ENCODE peak calls at places on chromosomes 6 and 20, in six cellular contexts. K is esophagus squamous epithelium, S is psoas muscle, F is hepatocyte, R is brain microvascular endothelial cell, I is astrocyte. B is an unnamed sample.

GRCh38 chr6:118893095-118893881 is 664 bp upstream of the ASF1A start:
- DNase-seq in S (peak; percentile 44), R (peak; percentile 66), K (no peak), I (peak; percentile 60), F (peak; percentile 70), B (peak; percentile 62)

GRCh38 chr6:47197672-47198640 is 111.7 kb downstream of the TNFRSF21 start:
- DNase-seq in R (no peak), S (no peak), F (no peak), K (no peak), I (no peak), B (no peak)

GRCh38 chr6:47278545-47278944 is 31.2 kb downstream of the TNFRSF21 start:
- DNase-seq in R (no peak), I (no peak), K (no peak), F (peak; percentile 40), S (no peak), B (no peak)

GRCh38 chr6:111730835-111731234 is 125.2 kb upstream of the TRAF3IP2 start:
- DNase-seq in F (no peak), S (no peak), I (no peak), K (no peak), R (no peak), B (no peak)

GRCh38 chr20:49877254-49877990 is 37.9 kb downstream of the SPATA2 start:
- DNase-seq in R (no peak), I (peak; percentile 17), F (no peak), S (no peak), K (no peak), B (no peak)

GRCh38 chr6:3849681-3850450 is 693 bp downstream of the FAM50B start:
- DNase-seq in R (no peak), S (peak; percentile 71), F (no peak), K (no peak), I (peak; percentile 12), B (no peak)

GRCh38 chr6:83193747-83194582 is 808 bp downstream of the RWDD2A start:
- DNase-seq in R (no peak), I (peak; percentile 16), S (peak; percentile 65), K (no peak), F (peak; percentile 70), B (no peak)

GRCh38 chr6:163329991-163330390 is 84.5 kb upstream of the QKI start:
- DNase-seq in F (no peak), S (no peak), K (no peak), R (no peak), I (peak; percentile 33), B (no peak)

GRCh38 chr6:15503346-15503680 is 159.5 kb downstream of the DTNBP1 start:
- DNase-seq in F (no peak), K (no peak), I (no peak), S (no peak), R (no peak), B (no peak)

GRCh38 chr6:79432726-79433125 is 104.5 kb downstream of the LCA5 start:
- DNase-seq in K (no peak), F (no peak), I (no peak), S (no peak), R (peak; percentile 16), B (no peak)

GRCh38 chr20:26276811-26277210 is 580.2 kb upstream of the ZNF337 start:
- DNase-seq in S (no peak), R (peak; percentile 1), F (peak; percentile 2), I (peak; percentile 2), K (no peak), B (no peak)

GRCh38 chr6:134099770-134100169 is 47.3 kb upstream of the SLC2A12 start:
- DNase-seq in R (no peak), S (no peak), K (no peak), I (no peak), F (no peak), B (no peak)

GRCh38 chr20:3815703-3816315 is 4.5 kb upstream of the AP5S1 start:
- DNase-seq in I (no peak), R (no peak), F (no peak), S (no peak), K (no peak), B (no peak)

GRCh38 chr20:25706793-25707192 is 10.1 kb upstream of the ZNF337 start:
- DNase-seq in I (no peak), S (no peak), K (no peak), F (no peak), R (no peak), B (no peak)

GRCh38 chr20:17315491-17316231 is 88.8 kb downstream of the PCSK2 start:
- DNase-seq in I (no peak), K (no peak), F (no peak), S (no peak), R (no peak), B (no peak)

GRCh38 chr6:31918069-31918725 is 9.3 kb upstream of the C2 start:
- DNase-seq in S (no peak), K (no peak), I (no peak), F (no peak), R (no peak), B (no peak)

GRCh38 chr6:111818539-111819226 is 54.6 kb downstream of the FYN start:
- DNase-seq in K (no peak), F (no peak), I (peak; percentile 27), R (no peak), S (no peak), B (peak; percentile 25)

GRCh38 chr20:23125625-23126191 is 39.6 kb upstream of the CD93 start:
- DNase-seq in R (peak; percentile 67), K (no peak), F (peak; percentile 48), I (no peak), S (peak; percentile 80), B (no peak)

GRCh38 chr6:21001736-21002135 is 467.5 kb downstream of the CDKAL1 start:
- DNase-seq in I (peak; percentile 71), R (no peak), K (no peak), F (no peak), S (no peak), B (no peak)

GRCh38 chr6:5996701-5997419 is 9.9 kb downstream of the NRN1 start:
- DNase-seq in F (peak; percentile 44), I (no peak), S (no peak), K (no peak), R (peak; percentile 34), B (no peak)

GRCh38 chr6:150272264-150272975 is 96.4 kb upstream of the IYD start:
- DNase-seq in R (no peak), I (no peak), S (no peak), K (no peak), F (no peak), B (no peak)

GRCh38 chr20:7214081-7214740 is 446.7 kb downstream of the BMP2 start:
- DNase-seq in I (no peak), S (no peak), R (no peak), K (no peak), F (no peak), B (no peak)

DNA sequence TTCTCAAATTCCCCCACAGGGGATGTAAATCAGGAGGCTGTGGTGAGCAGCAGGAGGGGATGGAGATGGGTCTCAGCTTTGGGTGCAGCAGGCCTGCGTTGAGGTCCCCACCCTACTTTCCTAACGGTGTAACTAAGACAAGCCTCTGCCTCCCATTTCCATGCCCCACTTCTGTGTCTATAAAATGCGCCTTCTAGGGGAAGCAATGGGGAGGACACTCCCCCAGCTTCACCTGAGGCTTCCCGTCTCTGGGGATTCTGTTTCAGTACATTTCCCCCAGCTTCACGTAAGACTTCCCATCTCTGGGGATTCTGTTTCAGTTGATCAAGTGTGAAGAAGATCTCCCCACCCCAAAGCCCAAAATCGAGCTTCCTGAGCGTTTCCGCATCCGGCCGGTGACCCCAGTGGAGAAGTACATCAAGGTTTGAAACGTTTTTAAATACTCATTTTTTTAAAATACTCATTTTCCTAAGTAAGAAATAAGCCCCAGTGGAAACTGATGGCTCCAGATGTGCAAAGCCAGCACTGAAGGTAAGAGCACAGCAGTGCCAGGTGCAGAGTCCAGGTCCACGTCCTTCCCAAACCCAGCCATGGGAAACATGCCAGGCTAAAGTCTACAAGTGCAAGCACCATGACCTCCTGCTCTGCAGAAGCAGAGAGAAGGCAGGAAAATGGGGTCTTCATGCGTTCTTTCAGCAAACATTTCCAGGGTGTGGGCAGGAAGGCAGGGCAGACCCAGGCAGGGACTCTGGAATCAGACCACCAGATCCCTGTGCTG is 73.1 kb downstream of the ANKRD60 start:
- DNase-seq in S (no peak), R (no peak), I (no peak), K (no peak), F (no peak), B (no peak)
- TF ChIP-seq CTCF in S (no peak), R (peak; percentile 22), I (no peak), K (no peak), F (no peak), B (no peak)

DNA sequence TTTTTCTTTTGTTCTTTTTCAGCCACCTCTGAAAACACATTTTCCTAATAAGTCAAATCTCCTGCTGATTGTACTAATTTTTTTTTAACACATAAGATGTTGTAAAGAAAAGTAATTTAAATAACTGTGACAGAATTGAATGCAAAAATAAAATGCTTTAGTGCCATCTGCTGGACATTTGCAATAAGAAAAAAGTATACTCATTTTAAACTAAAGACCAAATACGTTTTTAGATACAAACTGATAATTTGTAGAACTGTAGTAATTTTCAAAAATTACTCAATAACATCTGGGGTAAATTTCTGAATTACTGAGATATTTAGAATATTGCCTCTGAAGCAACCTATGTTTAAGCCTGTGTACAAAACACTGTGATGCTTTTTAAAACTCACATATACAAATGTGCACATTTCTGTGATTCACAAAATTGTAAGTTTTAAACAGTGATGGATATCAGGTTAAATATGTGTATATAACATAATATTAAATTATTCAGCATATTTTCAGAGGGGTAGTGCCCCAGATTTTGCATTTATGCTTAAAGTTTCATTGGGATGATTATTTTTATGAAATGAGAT is 198.7 kb downstream of the RIMS1 start:
- DNase-seq in I (peak; percentile 3), R (no peak), F (peak; percentile 26), K (no peak), S (no peak), B (no peak)
- TF ChIP-seq CTCF in I (peak; percentile 43), R (peak; percentile 13), F (peak; percentile 72), K (peak; percentile 31), S (peak; percentile 48), B (peak; percentile 86)

GRCh38 chr20:4922186-4922585 is 79.1 kb downstream of the SLC23A2 start:
- DNase-seq in I (no peak), R (no peak), K (no peak), S (no peak), F (no peak), B (no peak)

GRCh38 chr20:4929686-4930397 is 71.5 kb downstream of the SLC23A2 start:
- DNase-seq in I (no peak), F (no peak), S (no peak), K (no peak), R (peak; percentile 14), B (no peak)

GRCh38 chr20:4924032-4924431 is 77.3 kb downstream of the SLC23A2 start:
- DNase-seq in S (no peak), K (no peak), I (no peak), R (no peak), F (no peak), B (no peak)

GRCh38 chr20:4925842-4926530 is 75.3 kb downstream of the SLC23A2 start:
- DNase-seq in S (peak; percentile 70), K (no peak), R (peak; percentile 65), I (peak; percentile 87), F (no peak), B (no peak)

GRCh38 chr20:4926531-4927156 is 74.7 kb downstream of the SLC23A2 start:
- DNase-seq in S (no peak), K (no peak), F (no peak), R (no peak), I (peak; percentile 4), B (no peak)
- TF ChIP-seq CTCF in S (no peak), K (no peak), F (no peak), R (no peak), I (no peak), B (no peak)

DNA sequence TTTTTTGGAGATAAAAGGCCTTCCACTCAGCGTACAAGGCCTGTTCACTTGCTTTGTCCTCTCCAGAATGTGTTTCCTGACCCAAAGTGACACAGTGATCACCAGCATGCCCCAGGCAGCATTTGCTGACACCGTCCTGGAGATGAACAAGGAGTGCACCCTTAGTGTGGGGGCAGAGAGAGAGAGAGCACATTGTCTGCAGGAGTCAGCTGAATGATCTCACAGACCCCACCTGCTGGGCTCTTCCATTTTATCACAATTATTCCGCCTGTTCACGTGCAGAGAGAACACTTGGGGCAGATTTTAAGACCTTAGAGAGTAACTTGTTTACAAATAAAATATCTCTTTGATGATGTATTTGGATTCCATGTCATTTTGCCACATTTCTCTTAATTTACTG is 22.4 kb upstream of the MAS1L start:
- DNase-seq in I (no peak), K (no peak), R (no peak), F (no peak), S (no peak), B (no peak)
- TF ChIP-seq CTCF in I (no peak), K (no peak), R (peak; percentile 25), F (peak; percentile 5), S (no peak), B (no peak)

B was measured in HFFc6.